ENCODE peak calls at places on chromosomes 5 and 9, in four cellular contexts. M is psoas muscle, B is heart right ventricle, Q is HCT116. I is an unnamed sample.

GRCh38 chr5:37896159-37896558 is 56.3 kb upstream of the GDNF start:
- DNase-seq in M (no peak), B (no peak), Q (no peak), I (no peak)

GRCh38 chr5:145587308-145588071 is 247.7 kb downstream of the PRELID2 start:
- DNase-seq in M (no peak), B (no peak), Q (peak; percentile 94), I (no peak)

GRCh38 chr5:119876522-119876921 is 247.2 kb downstream of the FAM170A start:
- DNase-seq in M (no peak), B (no peak), Q (no peak), I (no peak)

GRCh38 chr5:84603557-84604185 is 219.0 kb upstream of the EDIL3 start:
- DNase-seq in M (peak; percentile 32), B (no peak), Q (no peak), I (no peak)

GRCh38 chr5:161686881-161687280 is 1.4 kb downstream of the GABRA6 start:
- DNase-seq in M (no peak), B (no peak), Q (no peak), I (no peak)

GRCh38 chr9:129596541-129597328 is 24.2 kb downstream of the C9orf50 start:
- DNase-seq in M (peak; percentile 78), B (peak; percentile 66), Q (peak; percentile 88), I (no peak)

GRCh38 chr9:114459464-114459863 is 45.8 kb downstream of the WHRN start:
- DNase-seq in M (no peak), B (no peak), Q (no peak), I (no peak)

GRCh38 chr9:124551472-124552339 is 44.5 kb upstream of the NR5A1 start:
- DNase-seq in M (no peak), B (no peak), Q (peak; percentile 46), I (peak; percentile 33)

GRCh38 chr9:37840560-37841194 is 40.1 kb downstream of the DCAF10 start:
- DNase-seq in M (no peak), B (no peak), Q (peak; percentile 1), I (no peak)

GRCh38 chr5:14671414-14671813 is 6.9 kb downstream of the OTULIN start:
- DNase-seq in M (no peak), B (no peak), Q (no peak), I (no peak)

GRCh38 chr9:112002131-112002846 is 105.7 kb downstream of the UGCG start:
- DNase-seq in M (no peak), B (no peak), Q (no peak), I (no peak)

GRCh38 chr5:139061274-139061673 is 136.9 kb downstream of the SIL1 start:
- DNase-seq in M (peak; percentile 72), B (peak; percentile 48), Q (no peak), I (peak; percentile 66)

GRCh38 chr9:128972956-128973355 is 25.5 kb downstream of the NUP188 start:
- DNase-seq in M (no peak), B (no peak), Q (no peak), I (no peak)

GRCh38 chr5:16480821-16481538 is 15.4 kb upstream of the ZNF622 start:
- DNase-seq in M (no peak), B (no peak), Q (no peak), I (no peak)

GRCh38 chr9:3240651-3241268 is 285.0 kb downstream of the RFX3 start:
- DNase-seq in M (peak; percentile 67), B (peak; percentile 52), Q (peak; percentile 65), I (no peak)

GRCh38 chr5:21573915-21574314 is 1279.2 kb downstream of the CDH12 start:
- DNase-seq in M (no peak), B (no peak), Q (no peak), I (no peak)

GRCh38 chr9:89440951-89441654 is 56.8 kb downstream of the SEMA4D start:
- DNase-seq in M (peak; percentile 52), B (no peak), Q (no peak), I (no peak)

GRCh38 chr5:160697281-160697680 is 154.7 kb downstream of the ATP10B start:
- DNase-seq in M (no peak), B (no peak), Q (no peak), I (no peak)

GRCh38 chr5:133367413-133367812 is 244.9 kb downstream of the FSTL4 start:
- DNase-seq in M (no peak), B (no peak), Q (no peak), I (no peak)

GRCh38 chr5:7325975-7326911 is 69.7 kb upstream of the ADCY2 start:
- DNase-seq in M (no peak), B (no peak), Q (no peak), I (no peak)

GRCh38 chr9:972512-973294 is 3.8 kb upstream of the DMRT3 start:
- DNase-seq in M (no peak), B (no peak), Q (no peak), I (no peak)

GRCh38 chr5:112684737-112685136 is 52.9 kb upstream of the APC start:
- DNase-seq in M (no peak), B (peak; percentile 11), Q (no peak), I (no peak)

GRCh38 chr5:633521-633955 is 21.4 kb downstream of the CEP72 start:
- DNase-seq in M (peak; percentile 6), B (no peak), Q (no peak), I (no peak)

GRCh38 chr9:105967798-105968197 is 273.5 kb downstream of the TMEM38B start:
- DNase-seq in M (no peak), B (no peak), Q (no peak), I (no peak)

GRCh38 chr9:73141282-73141681 is 10.4 kb upstream of the ANXA1 start:
- DNase-seq in M (no peak), B (no peak), Q (no peak), I (no peak)

GRCh38 chr9:73149371-73150067 is 2.1 kb upstream of the ANXA1 start:
- DNase-seq in M (no peak), B (no peak), Q (peak; percentile 69), I (no peak)

GRCh38 chr9:73143606-73144328 is 7.9 kb upstream of the ANXA1 start:
- DNase-seq in M (no peak), B (no peak), Q (peak; percentile 68), I (no peak)

GRCh38 chr9:73148447-73148937 is 3.2 kb upstream of the ANXA1 start:
- DNase-seq in M (no peak), B (no peak), Q (no peak), I (no peak)

GRCh38 chr9:73146113-73146815 is 5.4 kb upstream of the ANXA1 start:
- DNase-seq in M (no peak), B (no peak), Q (no peak), I (no peak)
- H3K27ac ChIP-seq in M (no peak overlapping the region), B (no peak overlapping the region), Q (no peak overlapping the region), I (no peak overlapping the region)

GRCh38 chr5:137648361-137648760 is 87.5 kb downstream of the KLHL3 start:
- DNase-seq in M (no peak), B (no peak), Q (no peak), I (no peak)
- H3K27ac ChIP-seq in M (no peak overlapping the region), B (peak overlapping the region; percentile 60), Q (no peak overlapping the region), I (no peak overlapping the region)

GRCh38 chr5:111582962-111583669 is 70.8 kb upstream of the STARD4 start:
- DNase-seq in M (no peak), B (no peak), Q (no peak), I (no peak)
- H3K27ac ChIP-seq in M (no peak overlapping the region), B (no peak overlapping the region), Q (no peak overlapping the region), I (no peak overlapping the region)

GRCh38 chr5:88786217-88786560 is 96.8 kb downstream of the MEF2C start:
- DNase-seq in M (no peak), B (no peak), Q (no peak), I (no peak)

GRCh38 chr5:88785396-88786216 is 97.4 kb downstream of the MEF2C start:
- DNase-seq in M (no peak), B (no peak), Q (peak; percentile 96), I (no peak)

GRCh38 chr5:88787856-88788255 is 95.1 kb downstream of the MEF2C start:
- DNase-seq in M (no peak), B (no peak), Q (no peak), I (no peak)

GRCh38 chr5:88792144-88792840 is 90.7 kb downstream of the MEF2C start:
- DNase-seq in M (no peak), B (no peak), Q (no peak), I (no peak)

DNA sequence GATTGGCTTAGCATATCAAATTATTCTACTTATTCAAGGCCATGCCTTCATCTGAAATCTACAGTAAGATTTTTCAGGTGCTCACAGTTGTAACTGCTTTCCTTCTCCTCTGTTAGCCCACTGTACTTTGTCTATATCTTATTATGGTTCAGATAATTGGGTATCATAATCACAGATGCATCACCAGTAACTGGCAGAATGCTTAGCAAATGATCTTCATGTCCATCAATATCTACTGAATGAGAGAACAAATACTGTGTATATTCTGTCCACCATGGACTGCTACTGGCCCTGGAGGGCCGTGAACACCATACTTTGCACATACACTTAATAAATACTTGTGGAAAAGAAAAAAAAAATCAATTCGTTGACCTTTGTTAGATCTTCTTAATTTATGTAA is 96.2 kb downstream of the MEF2C start:
- DNase-seq in M (no peak), B (no peak), Q (no peak), I (no peak)
- H3K27ac ChIP-seq in M (peak overlapping the region; percentile 68), B (peak overlapping the region; percentile 78), Q (peak overlapping the region; percentile 92), I (no peak overlapping the region)

GRCh38 chr5:115179068-115179958 is 9.6 kb upstream of the TRIM36 start:
- DNase-seq in M (peak; percentile 51), B (no peak), Q (no peak), I (no peak)
- H3K27ac ChIP-seq in M (no peak overlapping the region), B (no peak overlapping the region), Q (no peak overlapping the region), I (no peak overlapping the region)

DNA sequence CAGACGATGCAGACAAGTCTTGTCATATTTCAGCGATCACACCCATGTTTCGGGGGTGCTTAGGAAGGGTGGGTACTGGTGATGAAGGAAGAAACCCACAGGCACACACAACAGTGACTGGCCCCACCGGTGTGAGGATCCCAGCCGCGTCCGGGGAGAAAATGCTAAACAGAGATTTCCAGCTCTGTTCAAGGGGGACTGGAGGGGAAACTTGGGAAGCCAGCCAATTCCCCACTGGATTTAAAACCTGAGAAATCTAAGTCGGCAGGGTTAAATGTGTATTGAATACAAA is 51.5 kb downstream of the CRB2 start:
- DNase-seq in M (no peak), B (no peak), Q (no peak), I (no peak)
- H3K27ac ChIP-seq in M (no peak overlapping the region), B (no peak overlapping the region), Q (no peak overlapping the region), I (no peak overlapping the region)

GRCh38 chr5:166369326-166369725 is 1922.1 kb upstream of the WWC1 start:
- DNase-seq in M (no peak), B (no peak), Q (no peak), I (no peak)

GRCh38 chr5:166367391-166367790 is 1924.1 kb upstream of the WWC1 start:
- DNase-seq in M (no peak), B (no peak), Q (no peak), I (no peak)

GRCh38 chr5:166373817-166374216 is 1917.6 kb upstream of the WWC1 start:
- DNase-seq in M (no peak), B (no peak), Q (no peak), I (no peak)

GRCh38 chr5:166369817-166370216 is 1921.6 kb upstream of the WWC1 start:
- DNase-seq in M (no peak), B (no peak), Q (no peak), I (no peak)

GRCh38 chr5:166370928-166371690 is 1920.3 kb upstream of the WWC1 start:
- DNase-seq in M (no peak), B (no peak), Q (no peak), I (no peak)
- H3K27ac ChIP-seq in M (no peak overlapping the region), B (no peak overlapping the region), Q (no peak overlapping the region), I (no peak overlapping the region)

DNA sequence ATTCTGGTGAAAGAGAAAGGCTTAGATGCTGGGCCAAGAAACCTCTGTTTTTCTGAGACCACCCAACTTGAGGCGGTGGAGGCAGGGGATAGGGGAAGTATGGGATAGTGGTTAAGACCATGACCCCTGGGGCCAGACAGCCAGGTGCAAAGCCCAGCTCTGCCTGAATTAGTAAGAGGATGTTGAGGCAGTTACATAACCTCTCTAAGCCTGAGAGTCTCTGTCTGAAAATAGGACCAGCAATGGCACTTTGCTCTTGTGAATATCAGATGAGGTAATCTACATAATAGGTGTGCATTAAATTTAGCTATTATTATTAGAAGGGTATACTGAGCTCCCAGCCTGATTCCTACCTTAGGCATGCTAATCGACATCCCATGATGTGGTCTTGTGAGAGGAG is 68.2 kb downstream of the DOCK2 start:
- DNase-seq in M (no peak), B (no peak), Q (no peak), I (no peak)
- H3K27ac ChIP-seq in M (no peak overlapping the region), B (no peak overlapping the region), Q (no peak overlapping the region), I (no peak overlapping the region)

I was measured in pancreas.